ENCODE peak calls at places on chromosomes 5 and 9, in eight cellular contexts. K is activated B cell treated with CpG ODN at 0.5 μM for 24 hours, R is astrocyte of the cerebellum, M is AG04450, A is progenitor cell of endocrine pancreas, E is neural crest cell, N is fibroblast of the aortic adventitia, P is IMR-90. C is an unnamed sample.

GRCh38 chr5:82074968-82075367 is 103.1 kb downstream of the ATG10 start:
- DNase-seq in M (no peak), N (peak), R (no peak), P (no peak), K (no peak), A (no peak), E (no peak), C (no peak)

GRCh38 chr9:129437626-129438323 is 183.1 kb downstream of the C9orf50 start:
- DNase-seq in K (no peak), P (no peak), A (no peak), M (no peak), N (no peak), R (no peak), E (no peak), C (no peak)

GRCh38 chr9:19493174-19493811 is 84.5 kb downstream of the ACER2 start:
- DNase-seq in M (peak), P (peak), N (peak), A (peak), R (peak), K (no peak), E (peak), C (no peak)

GRCh38 chr5:132176543-132176945 is 51.1 kb downstream of the P4HA2 start:
- DNase-seq in N (no peak), R (no peak), E (no peak), M (no peak), A (no peak), P (no peak), K (no peak), C (no peak)

GRCh38 chr9:126406075-126406675 is 79.5 kb downstream of the MVB12B start:
- DNase-seq in M (no peak), R (no peak), K (no peak), P (peak), A (no peak), E (no peak), N (peak), C (no peak)

GRCh38 chr9:119961774-119962408 is 592.7 kb upstream of the BRINP1 start:
- DNase-seq in M (no peak), K (no peak), R (no peak), N (no peak), E (peak), P (peak), A (peak), C (peak)

GRCh38 chr5:168651654-168652053 is 72.5 kb upstream of the PANK3 start:
- DNase-seq in M (no peak), N (peak), K (no peak), R (peak), A (no peak), P (peak), E (no peak), C (no peak)

GRCh38 chr5:141714542-141715303 is 32.7 kb upstream of the ARAP3 start:
- DNase-seq in E (no peak), M (no peak), K (no peak), N (peak), A (no peak), R (no peak), P (no peak), C (no peak)

GRCh38 chr9:135478858-135479468 is 619 bp upstream of the PPP1R26 start:
- DNase-seq in A (peak), R (no peak), P (no peak), K (peak), N (peak), E (peak), M (no peak), C (no peak)

GRCh38 chr5:7208911-7209310 is 187.0 kb upstream of the ADCY2 start:
- DNase-seq in E (no peak), R (no peak), K (no peak), A (no peak), N (no peak), M (no peak), P (no peak), C (no peak)

GRCh38 chr5:73947876-73948275 is 321.9 kb downstream of the ARHGEF28 start:
- DNase-seq in M (no peak), E (no peak), N (no peak), R (no peak), P (no peak), K (no peak), A (no peak), C (no peak)

GRCh38 chr9:77926314-77926959 is 105.2 kb downstream of the GNAQ start:
- DNase-seq in K (no peak), R (peak), A (no peak), M (no peak), E (no peak), N (peak), P (peak), C (no peak)

GRCh38 chr5:104904561-104904960 is 1342.0 kb upstream of the NUDT12 start:
- DNase-seq in E (no peak), A (no peak), P (no peak), M (no peak), N (no peak), K (no peak), R (no peak), C (no peak)

GRCh38 chr5:43661102-43661501 is 58.1 kb downstream of the NNT start:
- DNase-seq in M (no peak), N (peak), E (peak), R (peak), K (no peak), P (peak), A (no peak), C (no peak)

GRCh38 chr5:43728581-43728980 is 125.6 kb downstream of the NNT start:
- DNase-seq in M (no peak), P (no peak), A (no peak), K (no peak), E (no peak), R (no peak), N (no peak), C (no peak)

GRCh38 chr5:42811591-42812392 is at the start of gene SELENOP:
- DNase-seq in R (peak), M (no peak), N (peak), E (no peak), P (no peak), A (peak), K (no peak), C (no peak)

GRCh38 chr9:35510745-35511428 is 21.0 kb downstream of the RUSC2 start:
- DNase-seq in N (peak), R (peak), E (no peak), K (no peak), A (no peak), M (peak), P (peak), C (no peak)

GRCh38 chr5:127002390-127002789 is 28.0 kb downstream of the MARCHF3 start:
- DNase-seq in K (no peak), R (peak), E (no peak), A (no peak), M (no peak), N (peak), P (peak), C (no peak)

GRCh38 chr5:3604501-3604900 is 8.9 kb downstream of the IRX1 start:
- DNase-seq in A (no peak), K (no peak), R (peak), N (no peak), P (no peak), M (no peak), E (no peak), C (no peak)

GRCh38 chr5:136035837-136036236 is 7.0 kb downstream of the TGFBI start:
- DNase-seq in K (no peak), N (no peak), M (no peak), P (no peak), A (no peak), R (no peak), E (no peak), C (no peak)

GRCh38 chr5:105554613-105555169 is 1992.1 kb upstream of the NUDT12 start:
- DNase-seq in K (no peak), R (peak), E (no peak), A (no peak), M (no peak), N (no peak), P (no peak), C (no peak)

GRCh38 chr9:134660407-134660806 is 18.8 kb downstream of the COL5A1 start:
- DNase-seq in R (no peak), N (no peak), K (no peak), E (no peak), P (no peak), M (no peak), A (no peak), C (no peak)

GRCh38 chr5:94228791-94229190 is 389.6 kb downstream of the KIAA0825 start:
- DNase-seq in M (no peak), A (no peak), R (no peak), K (no peak), P (no peak), E (no peak), N (no peak), C (no peak)

GRCh38 chr9:117247271-117247670 is 167.6 kb downstream of the ASTN2 start:
- DNase-seq in N (no peak), M (no peak), E (no peak), A (no peak), K (no peak), P (no peak), R (no peak), C (no peak)

GRCh38 chr9:114299286-114300152 is 23.4 kb upstream of the ORM1 start:
- DNase-seq in P (no peak), A (no peak), N (no peak), E (no peak), M (no peak), K (no peak), R (no peak), C (peak)

GRCh38 chr5:143922718-143923117 is 110.8 kb downstream of the HMHB1 start:
- DNase-seq in N (peak), A (no peak), R (no peak), K (no peak), P (peak), E (no peak), M (no peak), C (no peak)

GRCh38 chr9:880725-881124 is 39.2 kb downstream of the DMRT1 start:
- DNase-seq in M (no peak), K (no peak), P (no peak), E (no peak), N (no peak), R (no peak), A (no peak), C (no peak)

GRCh38 chr5:73387630-73388370 is 60.8 kb downstream of the FOXD1 start:
- DNase-seq in A (no peak), R (no peak), N (no peak), P (peak), E (no peak), M (no peak), K (no peak), C (no peak)

GRCh38 chr9:81320909-81321482 is 368.4 kb downstream of the TLE1 start:
- DNase-seq in K (no peak), N (no peak), E (no peak), M (no peak), R (no peak), A (no peak), P (no peak), C (no peak)

GRCh38 chr9:37938121-37938906 is 34.4 kb upstream of the SLC25A51 start:
- DNase-seq in N (peak), A (no peak), R (no peak), M (peak), E (no peak), K (no peak), P (peak), C (peak)

GRCh38 chr9:27471789-27472585 is 52.1 kb upstream of the IFNK start:
- DNase-seq in K (no peak), R (peak), M (no peak), E (no peak), A (no peak), P (no peak), N (peak), C (no peak)

GRCh38 chr5:116557669-116558271 is 16.9 kb downstream of the SEMA6A start:
- DNase-seq in N (peak), A (no peak), M (no peak), K (no peak), P (peak), R (no peak), E (no peak), C (no peak)

GRCh38 chr5:43192558-43193170 is 639 bp downstream of the NIM1K start:
- DNase-seq in N (peak), P (peak), E (peak), A (no peak), M (no peak), K (peak), R (no peak), C (no peak)

GRCh38 chr5:90824436-90824835 is 265.8 kb downstream of the ADGRV1 start:
- DNase-seq in K (no peak), P (no peak), N (no peak), E (no peak), A (no peak), M (no peak), R (no peak), C (no peak)

GRCh38 chr5:94908889-94909480 is 290.5 kb downstream of the SLF1 start:
- DNase-seq in E (no peak), K (no peak), N (peak), A (no peak), R (no peak), P (peak), M (peak), C (no peak)

GRCh38 chr5:78670870-78671269 is 22.3 kb upstream of the LHFPL2 start:
- DNase-seq in P (no peak), E (no peak), M (no peak), R (no peak), K (no peak), N (no peak), A (no peak), C (no peak)

GRCh38 chr5:8884029-8884428 is 661.8 kb downstream of the SEMA5A start:
- DNase-seq in M (no peak), K (no peak), R (no peak), E (no peak), N (peak), A (no peak), P (no peak), C (no peak)
- TF ChIP-seq CTCF in M (no peak), K (no peak), R (no peak), E (no peak), N (peak), A (no peak), P (no peak), C (no peak)

GRCh38 chr9:109561137-109561536 is 63.0 kb upstream of the PTPN3 start:
- DNase-seq in K (no peak), E (no peak), P (no peak), R (no peak), A (no peak), N (no peak), M (no peak), C (no peak)

GRCh38 chr9:109558718-109559151 is 60.6 kb upstream of the PTPN3 start:
- DNase-seq in M (no peak), A (no peak), P (no peak), R (no peak), N (no peak), E (no peak), K (no peak), C (no peak)

GRCh38 chr9:109557481-109557880 is 59.4 kb upstream of the PTPN3 start:
- DNase-seq in N (no peak), K (no peak), M (no peak), E (no peak), R (no peak), A (no peak), P (no peak), C (no peak)

GRCh38 chr9:109556786-109557185 is 58.7 kb upstream of the PTPN3 start:
- DNase-seq in A (no peak), R (no peak), E (no peak), N (no peak), P (no peak), M (no peak), K (no peak), C (no peak)

GRCh38 chr9:109560470-109561132 is 62.5 kb upstream of the PTPN3 start:
- DNase-seq in R (no peak), N (no peak), E (no peak), K (no peak), P (no peak), A (no peak), M (no peak), C (no peak)
- TF ChIP-seq CTCF in R (peak), N (no peak), E (no peak), K (no peak), P (no peak), A (no peak), M (peak), C (no peak)

GRCh38 chr5:10724799-10725507 is 36.1 kb downstream of the DAP start:
- DNase-seq in M (peak), A (no peak), E (no peak), K (no peak), N (peak), R (peak), P (peak), C (no peak)
- TF ChIP-seq CTCF in M (peak), A (no peak), E (no peak), K (no peak), N (peak), R (peak), P (peak), C (no peak)

DNA sequence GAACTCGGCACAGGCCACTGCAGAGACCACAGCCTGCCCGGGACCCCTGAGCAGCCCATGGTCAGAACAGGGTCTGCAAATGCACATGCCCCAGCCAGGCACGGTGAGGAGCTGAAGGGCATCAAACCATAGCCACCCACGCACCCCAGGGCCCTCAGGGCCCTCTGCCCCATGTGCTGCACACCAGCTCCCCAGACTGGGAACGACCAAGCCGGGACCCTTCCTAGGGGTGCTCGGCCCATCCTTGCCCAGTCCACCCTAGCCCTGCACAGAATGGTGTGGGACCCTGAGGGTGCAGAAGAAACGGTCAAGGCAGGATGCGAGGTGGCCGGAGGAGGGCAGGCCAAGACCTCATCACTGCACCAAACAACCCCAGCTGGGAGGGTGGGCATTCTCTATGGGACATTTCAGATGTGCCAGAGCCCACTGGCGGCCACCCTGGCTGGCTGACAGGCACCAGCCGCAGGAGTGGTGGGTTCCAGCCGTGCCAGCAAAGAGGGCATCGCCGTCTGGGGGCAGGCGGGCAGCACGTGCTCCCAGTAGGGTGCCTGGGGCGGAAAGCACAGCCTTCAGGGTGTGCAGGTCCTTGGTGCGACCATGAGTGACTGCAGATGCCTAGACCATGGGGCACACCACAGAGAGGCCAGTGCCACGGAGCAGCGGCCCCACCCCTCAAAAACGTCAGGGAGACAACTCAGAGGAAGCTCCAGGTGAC is 16.4 kb downstream of the SLC12A7 start:
- DNase-seq in P (no peak), K (no peak), M (no peak), R (no peak), E (no peak), A (no peak), N (no peak), C (no peak)
- TF ChIP-seq CTCF in P (no peak), K (no peak), M (no peak), R (no peak), E (no peak), A (no peak), N (no peak), C (no peak)

GRCh38 chr5:179980767-179981166 is 73.1 kb upstream of the TBC1D9B start:
- DNase-seq in K (no peak), P (no peak), R (no peak), M (no peak), E (no peak), A (no peak), N (no peak), C (no peak)

DNA sequence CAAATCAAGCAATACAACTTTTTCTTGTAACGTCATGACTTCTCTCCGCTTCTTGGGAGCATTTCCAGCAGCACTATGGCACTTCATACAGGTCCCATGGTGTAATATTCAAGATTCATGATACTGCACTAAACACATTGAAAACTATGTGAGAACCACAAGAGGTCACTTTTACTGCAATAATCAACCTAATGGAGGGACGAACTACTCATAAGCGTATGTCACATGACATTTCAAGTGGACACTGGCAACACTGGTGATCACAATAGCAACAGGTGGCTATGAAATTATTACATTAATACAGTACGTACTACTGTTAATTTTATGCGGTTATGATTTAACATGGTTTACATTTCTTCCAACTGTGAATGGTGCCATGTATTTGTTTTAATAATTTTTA is 78.6 kb upstream of the TBC1D9B start:
- DNase-seq in P (no peak), M (no peak), K (no peak), E (no peak), R (no peak), A (no peak), N (peak), C (no peak)
- TF ChIP-seq CTCF in P (no peak), M (no peak), K (no peak), E (no peak), R (no peak), A (no peak), N (no peak), C (no peak)